ENCODE peak calls at places on chromosome 20, in six cellular contexts. N is aorta; U is adrenal gland; J is CD8-positive, alpha-beta memory T cell; I is HCT116; C is A549. Q is an unnamed sample. For H3K9me3, the result is how much of the 10 kb centered on the place peaks cover.

GRCh38 chr20:47353224-47353696 is 3.2 kb downstream of the ZMYND8 start:
- DNase-seq in J (no peak), U (no peak), I (no peak), N (no peak), C (no peak), Q (no peak)

GRCh38 chr20:3071610-3072529 is at the start of gene OXT:
- DNase-seq in U (no peak), I (no peak), C (no peak), N (no peak), J (peak), Q (peak)

GRCh38 chr20:41172296-41173140 is 35.2 kb downstream of the PLCG1 start:
- DNase-seq in U (peak), N (no peak), C (no peak), I (no peak), J (no peak), Q (peak)

GRCh38 chr20:63972312-63973159 is 2.8 kb upstream of the ZNF512B start:
- DNase-seq in C (no peak), U (peak), J (no peak), N (peak), I (no peak), Q (peak)

GRCh38 chr20:4953881-4954280 is 47.4 kb downstream of the SLC23A2 start:
- DNase-seq in I (no peak), C (no peak), U (no peak), J (no peak), N (no peak), Q (no peak)

GRCh38 chr20:62426678-62427077 is 661 bp downstream of the RBBP8NL start:
- DNase-seq in N (no peak), J (no peak), U (no peak), I (no peak), C (no peak), Q (no peak)

GRCh38 chr20:64063389-64064144 is 569 bp downstream of the TCEA2 start:
- DNase-seq in U (peak), I (no peak), N (no peak), J (no peak), C (no peak), Q (peak)

GRCh38 chr20:1467355-1468116 is 887 bp upstream of the NSFL1C start:
- DNase-seq in J (no peak), N (peak), U (peak), C (no peak), I (no peak), Q (no peak)

GRCh38 chr20:634526-634925 is 18.5 kb downstream of the SRXN1 start:
- DNase-seq in N (no peak), U (no peak), I (no peak), J (no peak), C (no peak), Q (no peak)

GRCh38 chr20:63980317-63980805 is 571 bp upstream of the PRPF6 start:
- DNase-seq in I (no peak), N (no peak), U (no peak), J (no peak), C (no peak), Q (no peak)

GRCh38 chr20:64106981-64107735 is at the start of gene NPBWR2:
- DNase-seq in N (peak), U (peak), I (no peak), C (no peak), J (no peak), Q (no peak)

GRCh38 chr20:24316731-24317130 is 152.7 kb upstream of the SYNDIG1 start:
- DNase-seq in N (no peak), J (no peak), I (no peak), U (no peak), C (no peak), Q (no peak)

GRCh38 chr20:13119583-13119982 is 101.5 kb upstream of the ISM1 start:
- DNase-seq in C (peak), I (peak), U (peak), N (no peak), J (no peak), Q (no peak)

GRCh38 chr20:24634855-24635254 is 165.4 kb downstream of the SYNDIG1 start:
- DNase-seq in N (no peak), C (peak), U (peak), I (peak), J (no peak), Q (no peak)

GRCh38 chr20:62069741-62070216 is 4.1 kb upstream of the TAF4 start:
- DNase-seq in C (no peak), J (no peak), I (no peak), U (peak), N (no peak), Q (no peak)

GRCh38 chr20:50558483-50558925 is 48.3 kb downstream of the PTPN1 start:
- DNase-seq in I (peak), U (peak), N (no peak), J (no peak), C (peak), Q (no peak)

GRCh38 chr20:25283221-25283951 is 35.5 kb downstream of the PYGB start:
- DNase-seq in N (peak), J (no peak), C (no peak), I (no peak), U (peak), Q (peak)

GRCh38 chr20:61953789-61954125 is 111.9 kb downstream of the TAF4 start:
- DNase-seq in U (peak), C (no peak), I (no peak), N (no peak), J (no peak), Q (no peak)

GRCh38 chr20:34894723-34895122 is 18.3 kb downstream of the ACSS2 start:
- DNase-seq in J (no peak), N (no peak), C (no peak), U (no peak), I (no peak), Q (no peak)

GRCh38 chr20:50919567-50919966 is 11.7 kb downstream of the ADNP start:
- DNase-seq in U (peak), I (no peak), N (peak), C (peak), J (no peak), Q (no peak)

GRCh38 chr20:35572838-35573237 is 31.0 kb downstream of the ERGIC3 start:
- DNase-seq in N (no peak), J (no peak), C (no peak), U (no peak), I (no peak), Q (no peak)

GRCh38 chr20:5504061-5504739 is 187.4 kb upstream of the PROKR2 start:
- DNase-seq in I (no peak), N (peak), C (no peak), U (peak), J (no peak), Q (peak)

GRCh38 chr20:23585808-23586734 is 17.8 kb upstream of the CST9L start:
- DNase-seq in U (no peak), J (no peak), C (no peak), N (no peak), I (no peak), Q (no peak)

GRCh38 chr20:23283096-23283850 is 67.3 kb upstream of the NXT1 start:
- DNase-seq in J (no peak), I (no peak), C (no peak), N (no peak), U (peak), Q (no peak)

GRCh38 chr20:53949319-53949839 is 121.0 kb downstream of the BCAS1 start:
- DNase-seq in U (no peak), N (peak), J (peak), C (peak), I (no peak), Q (peak)

GRCh38 chr20:58508762-58509395 is 6.3 kb downstream of the APCDD1L start:
- DNase-seq in I (no peak), J (no peak), N (no peak), U (no peak), C (no peak), Q (no peak)

GRCh38 chr20:58503668-58504067 is 11.5 kb downstream of the APCDD1L start:
- DNase-seq in U (no peak), I (no peak), N (no peak), C (no peak), J (no peak), Q (no peak)

GRCh38 chr20:58500256-58500655 is 14.9 kb downstream of the APCDD1L start:
- DNase-seq in J (no peak), U (no peak), I (no peak), C (no peak), N (no peak), Q (no peak)

DNA sequence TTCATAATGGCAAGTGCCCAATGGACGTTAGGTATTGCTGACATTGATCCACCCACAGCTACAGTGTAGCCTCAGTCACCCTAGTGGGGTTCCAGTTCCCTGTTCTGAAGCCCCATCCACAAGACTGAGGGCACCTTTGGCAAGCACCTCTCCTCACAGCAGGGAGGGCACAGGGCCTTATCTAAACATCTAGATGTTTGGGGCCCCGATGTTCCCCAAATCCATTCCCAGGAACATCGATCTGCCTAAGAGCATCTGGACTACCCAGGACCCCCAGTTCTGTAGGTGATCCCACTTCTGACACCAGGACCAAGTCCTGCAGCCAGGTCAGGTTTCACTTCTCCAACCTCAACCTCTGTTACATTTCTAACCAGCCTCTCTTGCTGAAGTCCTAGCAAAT is 10.6 kb downstream of the APCDD1L start:
- DNase-seq in N (no peak), I (no peak), C (no peak), J (no peak), U (no peak), Q (no peak)
- H3K9me3 ChIP-seq in N (under half), I (under half), C (under half), J (under half), U (under half), Q (under half)

GRCh38 chr20:7993238-7993637 is 26.3 kb downstream of the TMX4 start:
- DNase-seq in I (no peak), J (no peak), U (no peak), N (no peak), C (no peak), Q (no peak)

GRCh38 chr20:7993703-7994102 is 25.9 kb downstream of the TMX4 start:
- DNase-seq in U (no peak), C (no peak), I (no peak), J (no peak), N (no peak), Q (no peak)

GRCh38 chr20:7996898-7997297 is 22.7 kb downstream of the TMX4 start:
- DNase-seq in U (no peak), I (no peak), J (no peak), N (no peak), C (no peak), Q (no peak)

GRCh38 chr20:7989379-7989778 is 30.2 kb downstream of the TMX4 start:
- DNase-seq in N (no peak), J (no peak), U (no peak), I (no peak), C (peak), Q (no peak)

DNA sequence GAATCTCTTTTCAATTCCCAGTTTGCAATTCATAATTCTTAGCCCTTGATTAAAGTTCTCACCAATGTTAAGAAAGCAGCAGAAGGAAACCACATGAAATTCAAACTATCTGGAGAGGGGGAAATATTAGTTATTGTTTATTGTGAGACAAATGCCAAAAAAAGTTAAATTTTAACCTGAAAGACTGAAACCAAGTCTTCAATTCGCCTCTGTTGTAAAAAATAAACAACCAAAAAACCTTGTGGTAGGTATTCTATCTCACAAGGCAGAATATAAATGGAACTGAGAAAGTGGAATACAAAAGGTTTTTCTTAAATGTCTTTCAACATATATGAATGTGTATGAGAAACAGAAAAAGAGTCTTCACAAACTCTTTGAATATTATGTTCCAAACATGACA is 24.8 kb downstream of the TMX4 start:
- DNase-seq in N (no peak), U (no peak), I (no peak), J (no peak), C (no peak), Q (no peak)
- H3K9me3 ChIP-seq in N (under half), U (under half), I (under half), J (under half), C (under half), Q (under half)

DNA sequence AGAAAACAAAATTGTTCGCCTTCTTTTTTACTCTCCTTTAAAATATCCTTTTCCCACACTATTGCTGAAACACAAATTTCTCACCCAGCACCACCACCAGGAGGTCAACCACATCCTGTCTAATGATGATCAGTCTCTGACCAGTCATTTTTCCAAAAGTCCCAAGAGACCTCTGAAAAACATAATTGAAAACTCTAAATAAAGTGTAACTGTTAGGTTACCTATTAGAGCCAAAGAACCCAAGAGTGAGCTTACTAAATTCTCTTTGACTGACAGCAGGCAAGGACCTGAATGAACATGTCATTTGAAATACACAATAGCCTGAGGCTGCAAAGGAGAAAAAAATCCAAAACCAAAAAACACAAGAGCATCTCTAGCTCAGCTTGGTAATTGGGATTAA is 735.4 kb downstream of the CBLN4 start:
- DNase-seq in J (no peak), C (no peak), U (no peak), N (no peak), I (no peak), Q (no peak)
- H3K9me3 ChIP-seq in J (under half), C (under half), U (under half), N (under half), I (under half), Q (under half)

GRCh38 chr20:46219920-46220319 is 88.4 kb downstream of the CDH22 start:
- DNase-seq in C (no peak), J (no peak), N (no peak), U (no peak), I (no peak), Q (no peak)

GRCh38 chr20:46217583-46217982 is 90.7 kb downstream of the CDH22 start:
- DNase-seq in U (no peak), I (no peak), C (no peak), N (no peak), J (no peak), Q (no peak)

GRCh38 chr20:46218656-46219055 is 89.6 kb downstream of the CDH22 start:
- DNase-seq in N (peak), I (no peak), J (no peak), U (no peak), C (no peak), Q (no peak)

GRCh38 chr20:46220808-46221207 is 87.5 kb downstream of the CDH22 start:
- DNase-seq in J (no peak), U (peak), N (peak), I (peak), C (peak), Q (peak)

DNA sequence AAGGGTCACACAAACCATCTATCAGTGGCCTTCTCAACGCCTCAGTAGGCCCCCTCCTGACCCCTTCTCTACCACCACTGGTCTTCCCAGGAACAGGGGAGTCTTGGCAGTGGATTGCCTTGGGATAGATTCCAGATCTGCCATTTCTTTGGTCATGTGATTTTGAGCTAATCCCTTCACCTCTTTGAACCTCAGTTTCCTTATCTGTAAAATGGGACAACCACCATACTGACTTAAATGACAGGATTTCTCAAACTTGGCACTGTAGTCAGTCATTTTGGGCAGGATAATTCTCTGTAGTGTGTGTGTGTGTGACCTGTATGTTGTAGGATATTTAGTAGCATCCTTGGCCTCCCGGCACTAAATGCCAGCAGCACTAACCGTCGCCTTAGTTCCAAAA is 89.1 kb downstream of the CDH22 start:
- DNase-seq in N (peak), C (no peak), U (no peak), J (no peak), I (no peak), Q (no peak)
- H3K9me3 ChIP-seq in N (under half), C (under half), U (under half), J (under half), I (under half), Q (under half)

GRCh38 chr20:39985276-39985675 is 703.8 kb downstream of the MAFB start:
- DNase-seq in U (no peak), N (no peak), I (no peak), C (no peak), J (no peak), Q (no peak)
- H3K9me3 ChIP-seq in U (under half), N (under half), I (under half), C (under half), J (under half), Q (under half)

GRCh38 chr20:44948513-44948912 is 11.7 kb downstream of the TOMM34 start:
- DNase-seq in C (no peak), J (no peak), I (no peak), U (no peak), N (no peak), Q (no peak)
- H3K9me3 ChIP-seq in C (under half), J (under half), I (under half), U (under half), N (under half), Q (under half)

DNA sequence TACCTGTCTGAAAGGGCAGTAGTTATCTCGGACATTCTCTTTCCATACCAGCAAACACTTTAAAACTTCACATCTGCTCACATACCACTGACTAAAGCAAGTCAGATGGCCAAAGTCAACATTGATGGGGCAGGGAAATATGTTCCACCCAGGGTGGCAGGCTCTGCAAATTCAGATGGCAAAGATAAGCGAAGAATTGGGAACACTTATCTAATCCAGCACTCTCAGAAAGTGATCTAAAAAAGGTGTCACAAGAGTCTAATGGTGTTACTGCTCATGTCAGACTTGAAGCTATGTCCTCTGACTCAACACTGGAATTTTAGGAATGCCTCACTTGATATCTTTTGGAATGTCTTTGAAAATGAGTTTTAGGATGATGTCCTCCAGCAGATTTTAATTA is 1086.2 kb downstream of the KIF16B start:
- DNase-seq in U (no peak), I (no peak), C (no peak), N (no peak), J (no peak), Q (no peak)
- H3K9me3 ChIP-seq in U (under half), I (under half), C (under half), N (under half), J (under half), Q (under half)

DNA sequence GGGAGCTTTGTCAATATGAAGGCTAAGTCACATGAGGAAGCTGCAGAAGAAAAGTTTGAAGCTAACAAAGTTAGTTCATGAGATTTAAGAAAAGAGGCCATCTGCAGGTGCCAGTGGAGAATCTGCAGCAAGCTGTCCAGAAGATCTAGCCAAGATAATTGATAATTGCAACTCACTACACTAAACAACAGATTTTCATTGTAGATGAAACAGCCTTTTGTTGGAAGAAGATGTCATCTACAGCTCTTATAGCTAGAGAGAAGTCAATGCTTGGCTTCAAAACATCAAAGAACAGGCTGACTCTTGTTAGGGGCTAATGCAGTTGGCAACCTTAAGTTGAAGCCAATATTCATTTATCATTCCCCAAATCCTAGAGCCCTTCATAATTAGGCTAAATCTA is 83.7 kb downstream of the RIN2 start:
- DNase-seq in C (no peak), U (no peak), I (no peak), J (no peak), N (no peak), Q (no peak)
- H3K9me3 ChIP-seq in C (under half), U (under half), I (under half), J (under half), N (under half), Q (under half)

DNA sequence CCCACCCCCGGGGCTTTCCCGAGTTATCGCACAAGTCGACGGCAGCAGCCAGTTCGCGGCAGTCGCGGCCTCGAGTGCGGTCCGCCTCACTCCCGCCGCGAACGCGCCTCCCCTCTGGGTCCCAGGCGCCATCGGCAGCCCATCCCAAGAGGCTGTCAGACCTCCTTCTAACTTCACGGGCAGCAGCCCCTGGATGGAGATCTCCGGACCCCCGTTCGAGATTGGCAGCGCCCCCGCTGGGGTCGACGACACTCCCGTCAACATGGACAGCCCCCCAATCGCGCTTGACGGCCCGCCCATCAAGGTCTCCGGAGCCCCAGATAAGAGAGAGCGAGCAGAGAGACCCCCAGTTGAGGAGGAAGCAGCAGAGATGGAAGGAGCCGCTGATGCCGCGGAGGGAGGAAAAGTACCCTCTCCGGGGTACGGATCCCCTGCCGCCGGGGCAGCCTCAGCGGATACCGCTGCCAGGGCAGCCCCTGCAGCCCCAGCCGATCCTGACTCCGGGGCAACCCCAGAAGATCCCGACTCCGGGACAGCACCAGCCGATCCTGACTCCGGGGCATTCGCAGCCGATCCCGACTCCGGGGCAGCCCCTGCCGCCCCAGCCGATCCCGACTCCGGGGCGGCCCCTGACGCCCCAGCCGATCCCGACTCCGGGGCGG is 1.6 kb downstream of the GNAS start:
- DNase-seq in I (no peak), J (no peak), U (no peak), N (no peak), C (no peak), Q (no peak)
- H3K9me3 ChIP-seq in I (under half), J (under half), U (under half), N (under half), C (under half), Q (under half)